ENCODE peak calls at places on chromosomes 4 and X, in four cellular contexts. One of them, this sample, is unnamed.

GRCh38 chr4:104966349-104967033 is 180.2 kb upstream of the TET2 start:
- DNase-seq in Panc1: no peak
- DNase-seq in heart right ventricle: no peak
- DNase-seq in HepG2: no peak
- DNase-seq in this sample: peak; percentile 76

GRCh38 chr4:102620697-102621497 is 119.7 kb downstream of the NFKB1 start:
- DNase-seq in Panc1: peak; percentile 75
- DNase-seq in heart right ventricle: no peak
- DNase-seq in HepG2: peak; percentile 92
- DNase-seq in this sample: peak; percentile 95

GRCh38 chr4:1294891-1295290 is 5.2 kb downstream of the MAEA start:
- DNase-seq in Panc1: no peak
- DNase-seq in heart right ventricle: no peak
- DNase-seq in HepG2: no peak
- DNase-seq in this sample: no peak

GRCh38 chr4:124686279-124686678 is 26.3 kb downstream of the ANKRD50 start:
- DNase-seq in Panc1: no peak
- DNase-seq in heart right ventricle: no peak
- DNase-seq in HepG2: no peak
- DNase-seq in this sample: no peak

GRCh38 chrX:111244238-111244750 is 26.0 kb downstream of the CAPN6 start:
- DNase-seq in Panc1: no peak
- DNase-seq in heart right ventricle: no peak
- DNase-seq in HepG2: peak; percentile 0
- DNase-seq in this sample: peak; percentile 6

GRCh38 chr4:27666943-27667342 is 806.3 kb downstream of the STIM2 start:
- DNase-seq in Panc1: no peak
- DNase-seq in heart right ventricle: no peak
- DNase-seq in HepG2: no peak
- DNase-seq in this sample: no peak

GRCh38 chrX:74450803-74451449 is 29.6 kb downstream of the SLC16A2 start:
- DNase-seq in Panc1: peak; percentile 27
- DNase-seq in heart right ventricle: no peak
- DNase-seq in HepG2: no peak
- DNase-seq in this sample: no peak

GRCh38 chr4:163988391-163988790 is 493.9 kb downstream of the TMA16 start:
- DNase-seq in Panc1: no peak
- DNase-seq in heart right ventricle: no peak
- DNase-seq in HepG2: no peak
- DNase-seq in this sample: no peak

GRCh38 chr4:168309781-168310180 is 8.8 kb downstream of the DDX60 start:
- DNase-seq in Panc1: no peak
- DNase-seq in heart right ventricle: no peak
- DNase-seq in HepG2: no peak
- DNase-seq in this sample: peak; percentile 31

GRCh38 chr4:98688416-98689290 is 30.2 kb upstream of the TSPAN5 start:
- DNase-seq in Panc1: peak; percentile 30
- DNase-seq in heart right ventricle: no peak
- DNase-seq in HepG2: peak; percentile 9
- DNase-seq in this sample: no peak

GRCh38 chrX:53694642-53695041 is 8.1 kb upstream of the HUWE1 start:
- DNase-seq in Panc1: no peak
- DNase-seq in heart right ventricle: no peak
- DNase-seq in HepG2: no peak
- DNase-seq in this sample: no peak

GRCh38 chrX:138847930-138848329 is 136.4 kb upstream of the FGF13 start:
- DNase-seq in Panc1: no peak
- DNase-seq in heart right ventricle: no peak
- DNase-seq in HepG2: no peak
- DNase-seq in this sample: no peak

GRCh38 chr4:8819421-8820177 is 52.0 kb downstream of the HMX1 start:
- DNase-seq in Panc1: no peak
- DNase-seq in heart right ventricle: no peak
- DNase-seq in HepG2: no peak
- DNase-seq in this sample: no peak

GRCh38 chrX:110286126-110286525 is 31.8 kb downstream of the AMMECR1 start:
- DNase-seq in Panc1: no peak
- DNase-seq in heart right ventricle: no peak
- DNase-seq in HepG2: no peak
- DNase-seq in this sample: no peak

GRCh38 chrX:40552768-40553167 is 28.0 kb upstream of the ATP6AP2 start:
- DNase-seq in Panc1: no peak
- DNase-seq in heart right ventricle: no peak
- DNase-seq in HepG2: no peak
- DNase-seq in this sample: no peak

GRCh38 chr4:143286733-143287570 is 49.7 kb upstream of the GAB1 start:
- DNase-seq in Panc1: no peak
- DNase-seq in heart right ventricle: peak; percentile 13
- DNase-seq in HepG2: no peak
- DNase-seq in this sample: no peak

GRCh38 chr4:143282170-143282760 is 54.4 kb upstream of the GAB1 start:
- DNase-seq in Panc1: no peak
- DNase-seq in heart right ventricle: peak; percentile 62
- DNase-seq in HepG2: no peak
- DNase-seq in this sample: no peak

GRCh38 chr4:143287571-143287923 is 49.1 kb upstream of the GAB1 start:
- DNase-seq in Panc1: no peak
- DNase-seq in heart right ventricle: no peak
- DNase-seq in HepG2: no peak
- DNase-seq in this sample: no peak

GRCh38 chr4:143289370-143289769 is 47.3 kb upstream of the GAB1 start:
- DNase-seq in Panc1: no peak
- DNase-seq in heart right ventricle: no peak
- DNase-seq in HepG2: no peak
- DNase-seq in this sample: no peak

GRCh38 chr4:143286058-143286457 is 50.6 kb upstream of the GAB1 start:
- DNase-seq in Panc1: no peak
- DNase-seq in heart right ventricle: no peak
- DNase-seq in HepG2: no peak
- DNase-seq in this sample: no peak
- H3K4me3 ChIP-seq in Panc1: no peak overlapping the region
- H3K4me3 ChIP-seq in heart right ventricle: no peak overlapping the region
- H3K4me3 ChIP-seq in HepG2: no peak overlapping the region
- H3K4me3 ChIP-seq in this sample: no peak overlapping the region

DNA sequence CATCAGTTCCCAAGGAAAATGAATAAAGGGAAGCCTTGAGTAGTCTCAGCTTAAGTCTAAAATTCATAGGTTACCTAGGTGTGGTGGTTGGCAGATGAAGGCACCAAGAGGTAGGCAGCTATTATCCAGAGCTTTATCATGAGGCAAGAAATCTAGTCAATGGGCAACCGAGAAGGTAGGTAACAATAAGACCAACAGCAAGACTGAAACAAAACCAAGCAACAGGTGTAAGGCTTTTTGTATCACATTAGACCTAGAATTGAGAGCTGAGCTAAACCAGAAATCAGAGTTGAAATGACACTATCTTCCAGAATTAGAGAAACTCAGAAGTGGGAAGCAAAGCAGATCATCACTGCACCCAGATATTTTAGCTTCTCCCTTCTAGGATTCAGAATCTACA is 117.1 kb downstream of the CAMK2D start:
- DNase-seq in Panc1: no peak
- DNase-seq in heart right ventricle: no peak
- DNase-seq in HepG2: no peak
- DNase-seq in this sample: no peak
- H3K27ac ChIP-seq in Panc1: peak overlapping the region; percentile 89
- H3K27ac ChIP-seq in heart right ventricle: peak overlapping the region; percentile 49
- H3K27ac ChIP-seq in HepG2: peak overlapping the region; percentile 12
- H3K27ac ChIP-seq in this sample: no peak overlapping the region

DNA sequence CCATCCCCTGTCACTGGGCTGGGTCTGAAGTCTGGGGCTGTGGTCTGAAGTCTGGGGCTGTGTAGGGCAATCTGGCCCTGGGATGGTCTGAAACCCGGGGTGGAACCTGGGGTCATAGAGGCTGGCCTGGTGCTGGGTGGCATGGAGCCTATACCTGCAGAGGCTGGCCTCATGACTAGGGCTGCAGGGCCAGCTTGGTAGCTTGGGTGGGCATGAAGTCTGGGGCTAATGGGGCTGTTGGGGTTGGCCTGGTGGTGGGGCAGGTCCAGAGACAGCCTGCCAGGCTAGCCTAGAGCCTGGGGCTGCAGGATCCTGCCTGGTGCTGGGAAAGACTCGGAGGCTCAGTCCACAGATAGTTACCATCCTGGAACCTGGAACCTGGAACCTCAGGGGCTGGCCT is 37.0 kb downstream of the GALNT7 start:
- DNase-seq in Panc1: no peak
- DNase-seq in heart right ventricle: no peak
- DNase-seq in HepG2: no peak
- DNase-seq in this sample: no peak
- H3K9me3 ChIP-seq in Panc1: peaks cover 3% of the 10 kb centered on the region
- H3K9me3 ChIP-seq in heart right ventricle: no peaks in the 10 kb centered on the region
- H3K9me3 ChIP-seq in HepG2: no peaks in the 10 kb centered on the region
- H3K9me3 ChIP-seq in this sample: no peaks in the 10 kb centered on the region

GRCh38 chrX:43741843-43742573 is 85.9 kb downstream of the MAOA start:
- DNase-seq in Panc1: no peak
- DNase-seq in heart right ventricle: peak; percentile 24
- DNase-seq in HepG2: no peak
- DNase-seq in this sample: no peak
- H3K4me3 ChIP-seq in Panc1: no peak overlapping the region
- H3K4me3 ChIP-seq in heart right ventricle: no peak overlapping the region
- H3K4me3 ChIP-seq in HepG2: no peak overlapping the region
- H3K4me3 ChIP-seq in this sample: no peak overlapping the region

DNA sequence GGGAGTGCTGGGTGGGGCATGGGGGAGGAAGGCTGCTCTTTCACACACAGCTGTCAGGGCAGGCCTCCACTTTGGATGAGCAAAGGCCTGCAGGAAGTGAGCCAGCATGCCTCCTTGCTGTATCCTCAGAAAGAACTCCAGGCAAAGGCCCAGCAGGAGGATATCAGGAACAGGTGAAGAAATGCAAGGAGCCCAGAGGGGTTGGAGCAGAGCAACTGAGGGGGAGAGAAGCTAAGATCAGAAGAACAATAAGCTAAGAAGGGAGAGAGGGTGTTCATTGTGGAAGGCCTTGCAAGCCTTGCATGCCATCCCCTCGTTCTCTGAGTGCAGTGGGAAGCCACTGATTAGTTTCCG is 115.1 kb downstream of the CAMK2D start:
- DNase-seq in Panc1: no peak
- DNase-seq in heart right ventricle: no peak
- DNase-seq in HepG2: no peak
- DNase-seq in this sample: peak; percentile 47
- H3K27ac ChIP-seq in Panc1: peak overlapping the region; percentile 89
- H3K27ac ChIP-seq in heart right ventricle: peak overlapping the region; percentile 49
- H3K27ac ChIP-seq in HepG2: peak overlapping the region; percentile 69
- H3K27ac ChIP-seq in this sample: peak overlapping the region; percentile 71

This sample was measured in small intestine.